ENCODE peak calls at places on chromosomes 6 and 20, in seven cellular contexts. S, Q, U, F, G, J and D are unnamed samples.

GRCh38 chr6:18468162-18468843 is 81.2 kb downstream of the RNF144B start:
- DNase-seq in S (no peak), Q (no peak), U (no peak), F (no peak), G (no peak), J (no peak), D (no peak)

GRCh38 chr6:1603708-1604346 is 5.9 kb upstream of the FOXC1 start:
- DNase-seq in S (no peak), Q (no peak), U (no peak), F (no peak), G (no peak), J (no peak), D (no peak)

GRCh38 chr6:27188206-27188884 is 59.2 kb upstream of the PRSS16 start:
- DNase-seq in S (peak), Q (peak), U (peak), F (peak), G (peak), J (peak), D (peak)

GRCh38 chr20:24953621-24954133 is 4.6 kb downstream of the CST7 start:
- DNase-seq in S (no peak), Q (no peak), U (no peak), F (no peak), G (no peak), J (no peak), D (no peak)

GRCh38 chr6:105352037-105352617 is 50.8 kb downstream of the PREP start:
- DNase-seq in S (no peak), Q (no peak), U (no peak), F (no peak), G (no peak), J (no peak), D (no peak)

GRCh38 chr6:26290941-26291340 is 74.1 kb upstream of the BTN3A2 start:
- DNase-seq in S (no peak), Q (no peak), U (no peak), F (no peak), G (no peak), J (no peak), D (no peak)

GRCh38 chr6:43807228-43808061 is 37.4 kb downstream of the VEGFA start:
- DNase-seq in S (peak), Q (no peak), U (no peak), F (no peak), G (no peak), J (no peak), D (no peak)

GRCh38 chr6:158783851-158784250 is 35.3 kb downstream of the EZR start:
- DNase-seq in S (no peak), Q (no peak), U (no peak), F (no peak), G (no peak), J (no peak), D (no peak)

GRCh38 chr6:1705630-1706029 is 95.9 kb downstream of the FOXC1 start:
- DNase-seq in S (no peak), Q (no peak), U (no peak), F (no peak), G (no peak), J (no peak), D (no peak)

GRCh38 chr20:25072226-25072811 is 9.6 kb downstream of the VSX1 start:
- DNase-seq in S (no peak), Q (no peak), U (no peak), F (no peak), G (no peak), J (no peak), D (no peak)

GRCh38 chr20:10040070-10040970 is 5.5 kb downstream of the ANKEF1 start:
- DNase-seq in S (no peak), Q (no peak), U (no peak), F (peak), G (peak), J (no peak), D (peak)

GRCh38 chr6:106256201-106256968 is 69.2 kb downstream of the ATG5 start:
- DNase-seq in S (no peak), Q (no peak), U (no peak), F (peak), G (no peak), J (no peak), D (peak)

GRCh38 chr20:30812739-30813411 is 444.6 kb upstream of the DEFB115 start:
- DNase-seq in S (no peak), Q (no peak), U (no peak), F (no peak), G (no peak), J (no peak), D (no peak)

GRCh38 chr6:56495654-56496053 is 147.0 kb downstream of the DST start:
- DNase-seq in S (no peak), Q (no peak), U (no peak), F (no peak), G (no peak), J (no peak), D (no peak)

GRCh38 chr20:44770480-44771171 is 25.0 kb downstream of the KCNK15 start:
- DNase-seq in S (no peak), Q (no peak), U (no peak), F (no peak), G (no peak), J (no peak), D (no peak)

GRCh38 chr20:44776977-44777376 is 31.3 kb downstream of the KCNK15 start:
- DNase-seq in S (no peak), Q (no peak), U (peak), F (peak), G (peak), J (no peak), D (no peak)

GRCh38 chr20:44772636-44773035 is 27.0 kb downstream of the KCNK15 start:
- DNase-seq in S (no peak), Q (no peak), U (no peak), F (no peak), G (peak), J (no peak), D (no peak)

GRCh38 chr20:44771172-44771535 is 25.5 kb downstream of the KCNK15 start:
- DNase-seq in S (no peak), Q (no peak), U (no peak), F (no peak), G (no peak), J (no peak), D (no peak)

DNA sequence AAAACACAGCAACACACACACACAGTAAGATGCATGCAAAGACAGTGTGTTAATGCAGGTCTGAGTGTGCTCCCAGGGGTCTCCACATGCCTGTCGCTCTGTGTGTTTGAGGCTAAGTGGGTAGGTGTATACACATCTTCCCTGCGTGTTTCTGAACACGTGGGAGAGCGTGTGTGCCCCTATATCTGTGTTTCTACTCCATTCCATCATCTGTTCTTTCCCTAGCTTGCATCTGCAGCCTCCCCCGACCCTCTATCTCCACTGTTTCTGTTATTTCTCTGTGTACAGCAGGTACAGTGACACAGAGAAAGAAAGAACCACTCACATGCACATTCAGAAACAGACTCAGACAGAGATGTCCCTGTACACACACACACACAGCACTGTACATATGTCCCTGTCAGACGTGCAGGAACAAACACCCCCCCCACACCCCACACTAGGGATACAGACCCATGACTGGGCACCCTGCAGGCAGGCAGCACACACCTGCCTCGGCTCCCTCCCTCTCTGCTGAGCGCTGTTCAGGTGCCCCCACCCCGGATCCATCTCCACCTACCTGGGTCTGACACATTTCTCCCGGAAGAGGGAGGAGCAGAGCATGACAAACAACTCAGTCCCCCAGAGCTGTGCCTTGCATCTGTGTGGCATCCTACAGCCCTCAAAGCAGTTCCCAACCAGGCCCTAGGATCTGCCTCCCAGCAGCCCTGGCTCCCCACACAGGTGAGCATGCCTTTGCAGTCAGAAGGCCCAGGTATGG is 27.6 kb downstream of the KCNK15 start:
- DNase-seq in S (no peak), Q (no peak), U (no peak), F (no peak), G (no peak), J (no peak), D (no peak)
- TF ChIP-seq CTCF in S (no peak), Q (no peak), U (no peak), F (no peak), G (no peak), J (no peak), D (no peak)

GRCh38 chr20:32651537-32651936 is 22.2 kb downstream of the C20orf203 start:
- DNase-seq in S (peak), Q (no peak), U (no peak), F (no peak), G (no peak), J (no peak), D (no peak)
- TF ChIP-seq CTCF in S (no peak), Q (no peak), U (no peak), F (no peak), G (no peak), J (no peak), D (no peak)

GRCh38 chr20:50308166-50308512 is 117.5 kb downstream of the CEBPB start:
- DNase-seq in S (no peak), Q (no peak), U (no peak), F (peak), G (no peak), J (no peak), D (no peak)
- TF ChIP-seq CTCF in S (no peak), Q (no peak), U (no peak), F (no peak), G (no peak), J (no peak), D (no peak)

GRCh38 chr20:44942264-44942973 is 17.8 kb downstream of the TOMM34 start:
- DNase-seq in S (no peak), Q (no peak), U (no peak), F (no peak), G (no peak), J (no peak), D (no peak)
- TF ChIP-seq CTCF in S (no peak), Q (no peak), U (no peak), F (peak), G (no peak), J (no peak), D (no peak)

GRCh38 chr20:41078329-41078728 is 49.7 kb downstream of the TOP1 start:
- DNase-seq in S (no peak), Q (peak), U (peak), F (peak), G (peak), J (peak), D (peak)
- TF ChIP-seq CTCF in S (no peak), Q (peak), U (peak), F (peak), G (peak), J (no peak), D (peak)

DNA sequence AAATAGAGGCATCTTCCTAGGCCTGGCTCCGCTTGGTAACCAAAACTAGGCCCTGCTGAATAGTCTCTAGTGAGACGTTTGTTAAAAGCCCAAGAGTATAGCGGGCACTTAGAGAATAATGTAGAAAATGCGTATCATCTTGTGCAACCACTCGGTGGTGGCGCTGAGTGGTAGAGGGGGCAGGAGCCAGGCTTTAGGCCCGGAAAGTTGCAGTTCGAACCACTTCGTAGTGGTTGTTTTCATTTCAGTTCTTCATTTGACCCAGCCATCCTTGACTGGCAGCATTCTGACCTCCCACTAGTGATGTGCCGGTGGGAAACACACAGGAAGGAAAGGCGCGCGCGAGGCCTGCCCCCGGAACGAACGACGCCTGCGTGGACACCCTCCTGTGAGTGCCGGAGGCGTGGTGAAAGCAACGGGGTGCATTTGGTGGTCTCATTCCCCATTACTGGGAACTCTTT is 18.0 kb downstream of the GPX5 start:
- DNase-seq in S (peak), Q (no peak), U (no peak), F (no peak), G (no peak), J (peak), D (no peak)
- TF ChIP-seq CTCF in S (no peak), Q (no peak), U (no peak), F (no peak), G (no peak), J (no peak), D (no peak)

DNA sequence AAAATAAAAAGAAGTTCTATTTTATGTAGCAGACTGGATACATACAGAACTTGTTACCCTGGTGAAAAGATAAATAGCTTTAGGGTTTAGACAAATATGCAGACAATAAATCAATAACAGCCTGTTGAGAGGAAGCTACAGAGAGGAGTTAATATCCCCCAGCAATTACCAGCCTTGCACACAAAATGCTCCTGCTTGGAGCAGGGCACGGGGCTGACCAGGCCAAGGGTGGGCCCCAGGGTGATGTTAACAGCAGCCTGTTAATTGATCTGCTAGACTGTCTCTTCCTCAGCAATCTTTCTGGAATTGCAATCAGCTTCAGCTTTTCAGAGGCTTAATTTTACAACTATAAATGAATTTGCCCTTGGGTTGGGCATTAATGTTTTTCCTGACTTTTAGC is 125.1 kb upstream of the SOX4 start:
- DNase-seq in S (no peak), Q (no peak), U (no peak), F (no peak), G (no peak), J (no peak), D (no peak)
- TF ChIP-seq CTCF in S (no peak), Q (no peak), U (no peak), F (no peak), G (no peak), J (no peak), D (no peak)